ENCODE peak calls at places on chromosomes 11 and 22, in six cellular contexts. I, P, F, U, D and A are unnamed samples.

GRCh38 chr11:95835351-95835750 is 45.1 kb downstream of the CEP57 start:
- DNase-seq in I (no peak), P (no peak), F (peak; percentile 46), U (no peak), D (no peak), A (no peak)

GRCh38 chr11:130737866-130738431 is 178.3 kb downstream of the SNX19 start:
- DNase-seq in I (peak; percentile 58), P (no peak), F (peak; percentile 89), U (no peak), D (peak; percentile 29), A (peak; percentile 23)

GRCh38 chr11:91871791-91872190 is 352.8 kb upstream of the FAT3 start:
- DNase-seq in I (no peak), P (no peak), F (no peak), U (no peak), D (no peak), A (no peak)

GRCh38 chr11:60161766-60162165 is 21.1 kb downstream of the MS4A6A start:
- DNase-seq in I (no peak), P (no peak), F (no peak), U (no peak), D (no peak), A (no peak)

GRCh38 chr11:134207538-134208239 is 16.1 kb downstream of the NCAPD3 start:
- DNase-seq in I (no peak), P (no peak), F (no peak), U (no peak), D (peak; percentile 36), A (peak; percentile 43)

GRCh38 chr11:6635082-6635932 is 16.1 kb upstream of the TPP1 start:
- DNase-seq in I (peak; percentile 80), P (no peak), F (peak; percentile 87), U (no peak), D (peak; percentile 58), A (no peak)

GRCh38 chr11:6627762-6628241 is 8.6 kb upstream of the TPP1 start:
- DNase-seq in I (no peak), P (no peak), F (no peak), U (no peak), D (no peak), A (no peak)

GRCh38 chr11:62614275-62614674 is 1.2 kb downstream of the ROM1 start:
- DNase-seq in I (no peak), P (no peak), F (no peak), U (no peak), D (no peak), A (no peak)

GRCh38 chr11:34234086-34234740 is 123.6 kb downstream of the ABTB2 start:
- DNase-seq in I (no peak), P (no peak), F (peak; percentile 78), U (no peak), D (no peak), A (peak; percentile 34)

GRCh38 chr11:55849037-55849436 is 10.5 kb downstream of the OR5D16 start:
- DNase-seq in I (no peak), P (no peak), F (no peak), U (no peak), D (no peak), A (no peak)

GRCh38 chr11:95524328-95525036 is 265.1 kb downstream of the FAM76B start:
- DNase-seq in I (no peak), P (no peak), F (no peak), U (no peak), D (no peak), A (no peak)

GRCh38 chr22:17754233-17754925 is 19.9 kb downstream of the BID start:
- DNase-seq in I (no peak), P (no peak), F (no peak), U (no peak), D (no peak), A (no peak)

GRCh38 chr22:46695346-46696224 is 42.5 kb downstream of the CERK start:
- DNase-seq in I (peak; percentile 58), P (no peak), F (no peak), U (no peak), D (no peak), A (no peak)
- H3K36me3 ChIP-seq in I (peaks cover 47% of the 10 kb centered on the region), P (peaks cover 94% of the 10 kb centered on the region), F (peaks cover 70% of the 10 kb centered on the region), U (peaks cover 34% of the 10 kb centered on the region), D (no peaks in the 10 kb centered on the region), A (peaks cover 45% of the 10 kb centered on the region)

GRCh38 chr11:19607656-19608360 is 104.8 kb upstream of the NAV2 start:
- DNase-seq in I (no peak), P (no peak), F (peak; percentile 48), U (no peak), D (no peak), A (no peak)
- H3K36me3 ChIP-seq in I (no peaks in the 10 kb centered on the region), P (no peaks in the 10 kb centered on the region), F (no peaks in the 10 kb centered on the region), U (no peaks in the 10 kb centered on the region), D (no peaks in the 10 kb centered on the region), A (no peaks in the 10 kb centered on the region)

GRCh38 chr11:8694137-8694536 is 11.5 kb downstream of the RPL27A start:
- DNase-seq in I (no peak), P (no peak), F (no peak), U (no peak), D (no peak), A (no peak)

GRCh38 chr11:8691601-8692000 is 9.0 kb downstream of the RPL27A start:
- DNase-seq in I (no peak), P (no peak), F (no peak), U (no peak), D (no peak), A (no peak)

GRCh38 chr11:8693010-8693551 is 10.5 kb downstream of the RPL27A start:
- DNase-seq in I (no peak), P (no peak), F (peak; percentile 57), U (no peak), D (no peak), A (no peak)

GRCh38 chr11:8693555-8693954 is 11.0 kb downstream of the RPL27A start:
- DNase-seq in I (peak; percentile 61), P (no peak), F (no peak), U (no peak), D (no peak), A (no peak)

DNA sequence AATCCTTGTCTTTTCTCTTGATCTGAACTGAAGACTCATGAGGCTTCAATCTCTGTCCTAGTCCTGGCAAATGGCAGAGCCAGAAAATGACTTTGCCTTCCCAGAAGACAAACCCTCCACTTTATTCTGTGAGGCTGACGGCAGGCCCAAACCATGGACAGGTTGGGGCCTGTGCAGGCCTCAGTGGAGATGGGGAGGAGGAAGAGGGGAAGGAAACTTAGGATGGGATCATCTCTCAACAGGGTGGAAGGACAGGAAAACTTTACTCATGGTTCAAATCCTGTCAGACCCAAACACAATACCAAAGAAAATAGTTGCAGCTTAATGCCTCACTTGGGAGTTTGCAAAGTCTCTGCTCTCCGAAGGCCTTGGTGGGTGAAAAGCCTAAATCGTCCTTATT is 9.8 kb downstream of the RPL27A start:
- DNase-seq in I (no peak), P (no peak), F (no peak), U (no peak), D (no peak), A (no peak)
- H3K36me3 ChIP-seq in I (peaks cover 55% of the 10 kb centered on the region), P (peaks cover 58% of the 10 kb centered on the region), F (peaks cover 58% of the 10 kb centered on the region), U (peaks cover 17% of the 10 kb centered on the region), D (no peaks in the 10 kb centered on the region), A (peaks cover 9% of the 10 kb centered on the region)

GRCh38 chr11:126254819-126255218 is 13.9 kb downstream of the SRPRA start:
- DNase-seq in I (no peak), P (no peak), F (no peak), U (no peak), D (no peak), A (no peak)
- H3K36me3 ChIP-seq in I (peaks cover 7% of the 10 kb centered on the region), P (peaks cover 10% of the 10 kb centered on the region), F (peaks cover 15% of the 10 kb centered on the region), U (no peaks in the 10 kb centered on the region), D (no peaks in the 10 kb centered on the region), A (no peaks in the 10 kb centered on the region)

GRCh38 chr22:38720350-38720749 is 14.6 kb downstream of the GTPBP1 start:
- DNase-seq in I (no peak), P (no peak), F (no peak), U (no peak), D (no peak), A (no peak)
- H3K36me3 ChIP-seq in I (peaks cover 36% of the 10 kb centered on the region), P (peaks cover 66% of the 10 kb centered on the region), F (peaks cover 45% of the 10 kb centered on the region), U (peaks cover 2% of the 10 kb centered on the region), D (no peaks in the 10 kb centered on the region), A (no peaks in the 10 kb centered on the region)

GRCh38 chr11:117160826-117161225 is 16.7 kb downstream of the PAFAH1B2 start:
- DNase-seq in I (no peak), P (no peak), F (no peak), U (no peak), D (no peak), A (no peak)
- H3K36me3 ChIP-seq in I (peaks cover 41% of the 10 kb centered on the region), P (peaks cover 74% of the 10 kb centered on the region), F (peaks cover 45% of the 10 kb centered on the region), U (peaks cover 4% of the 10 kb centered on the region), D (no peaks in the 10 kb centered on the region), A (peaks cover 25% of the 10 kb centered on the region)

GRCh38 chr11:64263947-64264317 is 12.6 kb downstream of the PLCB3 start:
- DNase-seq in I (no peak), P (no peak), F (no peak), U (no peak), D (no peak), A (no peak)

GRCh38 chr11:64261556-64262080 is 10.3 kb downstream of the PLCB3 start:
- DNase-seq in I (no peak), P (no peak), F (no peak), U (no peak), D (no peak), A (no peak)

GRCh38 chr11:64262271-64263002 is 11.1 kb downstream of the PLCB3 start:
- DNase-seq in I (no peak), P (no peak), F (no peak), U (no peak), D (no peak), A (no peak)

GRCh38 chr11:64264371-64264852 is 13.1 kb downstream of the PLCB3 start:
- DNase-seq in I (no peak), P (no peak), F (no peak), U (no peak), D (no peak), A (no peak)

DNA sequence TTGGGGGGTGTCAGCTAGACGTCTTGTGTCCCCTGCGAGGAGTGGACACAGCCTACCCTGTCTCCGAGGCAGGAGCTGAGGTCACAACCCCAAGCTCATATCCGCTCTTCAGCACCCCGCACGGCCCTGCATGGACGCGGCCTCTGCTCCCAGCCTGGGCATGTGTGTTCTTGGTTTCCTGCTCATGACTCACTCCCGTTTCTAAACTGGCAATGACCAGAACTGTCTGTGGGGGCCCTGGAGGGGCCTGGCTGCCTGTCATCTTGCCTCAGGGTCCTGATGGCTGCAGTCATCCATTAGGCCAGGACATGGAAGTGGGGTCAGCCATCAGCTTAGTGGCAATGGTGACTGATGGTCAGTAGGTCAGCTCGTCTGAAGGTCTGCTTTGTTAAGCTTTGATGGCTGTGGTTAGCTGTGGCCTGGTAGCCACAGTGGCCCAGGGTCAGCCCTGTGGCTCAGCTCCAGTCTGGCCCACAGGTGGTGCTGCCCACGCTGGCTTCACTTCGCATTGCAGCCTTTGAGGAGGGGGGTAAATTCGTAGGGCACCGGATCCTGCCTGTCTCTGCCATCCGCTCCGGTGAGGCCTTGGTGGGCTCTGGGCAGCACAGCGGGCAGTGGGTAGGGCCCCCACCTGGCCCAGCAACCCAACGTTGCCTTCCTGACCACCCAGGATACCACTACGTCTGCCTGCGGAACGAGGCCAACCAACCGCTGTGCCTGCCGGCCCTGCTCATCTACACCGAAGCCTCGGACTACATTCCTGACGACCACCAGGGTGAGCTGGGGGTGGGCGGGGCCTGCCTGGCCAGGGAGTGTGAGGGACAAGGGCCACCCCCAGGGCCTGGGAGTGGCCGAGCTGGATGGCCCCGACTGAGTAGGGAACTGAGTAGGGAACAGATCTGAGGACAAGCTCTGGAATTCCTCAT is 12.0 kb downstream of the PLCB3 start:
- DNase-seq in I (no peak), P (no peak), F (peak; percentile 56), U (no peak), D (no peak), A (no peak)
- H3K36me3 ChIP-seq in I (peaks cover 57% of the 10 kb centered on the region), P (peaks cover 66% of the 10 kb centered on the region), F (peaks cover 55% of the 10 kb centered on the region), U (peaks cover 54% of the 10 kb centered on the region), D (no peaks in the 10 kb centered on the region), A (no peaks in the 10 kb centered on the region)